ENCODE peak calls at places on chromosomes 12 and 14, in eight cellular contexts. One of them, this sample, is unnamed.

GRCh38 chr14:38357557-38357956 is 101.7 kb upstream of the CLEC14A start:
- DNase-seq in Peyer's patch: no peak
- DNase-seq in mammary epithelial cell: no peak
- DNase-seq in NB4: no peak
- DNase-seq in Caco-2: no peak
- DNase-seq in astrocyte of the spinal cord: peak; percentile 83
- DNase-seq in K562: no peak
- DNase-seq in uterus: no peak
- DNase-seq in this sample: no peak

GRCh38 chr12:120639771-120640721 is at the start of gene CABP1:
- DNase-seq in Caco-2: peak; percentile 65
- DNase-seq in K562: peak; percentile 83
- DNase-seq in astrocyte of the spinal cord: no peak
- DNase-seq in NB4: peak; percentile 64
- DNase-seq in mammary epithelial cell: no peak
- DNase-seq in Peyer's patch: peak; percentile 66
- DNase-seq in uterus: no peak
- DNase-seq in this sample: peak; percentile 65

GRCh38 chr14:49408187-49408963 is 177.8 kb downstream of the RPS29 start:
- DNase-seq in NB4: no peak
- DNase-seq in Caco-2: no peak
- DNase-seq in K562: no peak
- DNase-seq in Peyer's patch: no peak
- DNase-seq in uterus: no peak
- DNase-seq in mammary epithelial cell: no peak
- DNase-seq in astrocyte of the spinal cord: peak; percentile 39
- DNase-seq in this sample: no peak

GRCh38 chr12:21413369-21414277 is 23.8 kb upstream of the PYROXD1 start:
- DNase-seq in mammary epithelial cell: no peak
- DNase-seq in K562: peak; percentile 71
- DNase-seq in NB4: no peak
- DNase-seq in astrocyte of the spinal cord: no peak
- DNase-seq in Peyer's patch: no peak
- DNase-seq in uterus: no peak
- DNase-seq in Caco-2: peak; percentile 58
- DNase-seq in this sample: no peak

GRCh38 chr12:26135010-26135420 is 10.2 kb upstream of the BHLHE41 start:
- DNase-seq in Peyer's patch: no peak
- DNase-seq in astrocyte of the spinal cord: peak; percentile 87
- DNase-seq in uterus: peak; percentile 49
- DNase-seq in K562: no peak
- DNase-seq in Caco-2: no peak
- DNase-seq in NB4: no peak
- DNase-seq in mammary epithelial cell: no peak
- DNase-seq in this sample: peak; percentile 72

GRCh38 chr14:74967618-74968017 is 12.2 kb upstream of the PGF start:
- DNase-seq in astrocyte of the spinal cord: no peak
- DNase-seq in uterus: no peak
- DNase-seq in Peyer's patch: no peak
- DNase-seq in NB4: no peak
- DNase-seq in Caco-2: no peak
- DNase-seq in mammary epithelial cell: no peak
- DNase-seq in K562: no peak
- DNase-seq in this sample: no peak

GRCh38 chr14:90750191-90750590 is 66.0 kb downstream of the TTC7B start:
- DNase-seq in NB4: no peak
- DNase-seq in astrocyte of the spinal cord: no peak
- DNase-seq in uterus: no peak
- DNase-seq in K562: no peak
- DNase-seq in Caco-2: no peak
- DNase-seq in Peyer's patch: no peak
- DNase-seq in mammary epithelial cell: no peak
- DNase-seq in this sample: no peak

GRCh38 chr14:31206536-31207286 is 882 bp downstream of the HECTD1 start:
- DNase-seq in astrocyte of the spinal cord: peak; percentile 9
- DNase-seq in mammary epithelial cell: no peak
- DNase-seq in uterus: peak; percentile 39
- DNase-seq in Caco-2: peak; percentile 41
- DNase-seq in NB4: peak; percentile 65
- DNase-seq in K562: peak; percentile 17
- DNase-seq in Peyer's patch: peak; percentile 75
- DNase-seq in this sample: peak; percentile 66

GRCh38 chr12:114735011-114735410 is 51.0 kb upstream of the TBX3 start:
- DNase-seq in K562: no peak
- DNase-seq in Peyer's patch: no peak
- DNase-seq in NB4: no peak
- DNase-seq in uterus: no peak
- DNase-seq in mammary epithelial cell: no peak
- DNase-seq in Caco-2: no peak
- DNase-seq in astrocyte of the spinal cord: no peak
- DNase-seq in this sample: no peak

GRCh38 chr12:26750531-26751171 is 82.3 kb downstream of the ITPR2 start:
- DNase-seq in uterus: no peak
- DNase-seq in Caco-2: no peak
- DNase-seq in astrocyte of the spinal cord: no peak
- DNase-seq in NB4: no peak
- DNase-seq in mammary epithelial cell: no peak
- DNase-seq in Peyer's patch: no peak
- DNase-seq in K562: no peak
- DNase-seq in this sample: no peak

GRCh38 chr12:45415393-45415817 is 199.5 kb downstream of the ANO6 start:
- DNase-seq in Caco-2: no peak
- DNase-seq in K562: peak; percentile 15
- DNase-seq in astrocyte of the spinal cord: peak; percentile 98
- DNase-seq in Peyer's patch: no peak
- DNase-seq in uterus: peak; percentile 32
- DNase-seq in NB4: peak; percentile 70
- DNase-seq in mammary epithelial cell: peak; percentile 99
- DNase-seq in this sample: no peak

GRCh38 chr12:131928080-131928764 is 854 bp upstream of the PUS1 start:
- DNase-seq in astrocyte of the spinal cord: no peak
- DNase-seq in NB4: no peak
- DNase-seq in uterus: no peak
- DNase-seq in mammary epithelial cell: no peak
- DNase-seq in K562: no peak
- DNase-seq in Peyer's patch: no peak
- DNase-seq in Caco-2: no peak
- DNase-seq in this sample: no peak

GRCh38 chr14:61256826-61257468 is 24.2 kb downstream of the TMEM30B start:
- DNase-seq in uterus: no peak
- DNase-seq in Caco-2: no peak
- DNase-seq in NB4: no peak
- DNase-seq in K562: no peak
- DNase-seq in Peyer's patch: no peak
- DNase-seq in astrocyte of the spinal cord: peak; percentile 20
- DNase-seq in mammary epithelial cell: no peak
- DNase-seq in this sample: no peak

GRCh38 chr14:95635051-95635450 is 51.2 kb upstream of the TCL1B start:
- DNase-seq in astrocyte of the spinal cord: no peak
- DNase-seq in Peyer's patch: no peak
- DNase-seq in NB4: no peak
- DNase-seq in uterus: no peak
- DNase-seq in mammary epithelial cell: no peak
- DNase-seq in Caco-2: no peak
- DNase-seq in K562: no peak
- DNase-seq in this sample: no peak

GRCh38 chr12:30624009-30624408 is 71.7 kb downstream of the IPO8 start:
- DNase-seq in mammary epithelial cell: no peak
- DNase-seq in NB4: peak; percentile 16
- DNase-seq in astrocyte of the spinal cord: no peak
- DNase-seq in Peyer's patch: no peak
- DNase-seq in uterus: no peak
- DNase-seq in Caco-2: no peak
- DNase-seq in K562: no peak
- DNase-seq in this sample: no peak

GRCh38 chr12:5010130-5010529 is 33.5 kb upstream of the KCNA5 start:
- DNase-seq in Peyer's patch: no peak
- DNase-seq in Caco-2: no peak
- DNase-seq in astrocyte of the spinal cord: no peak
- DNase-seq in K562: no peak
- DNase-seq in NB4: no peak
- DNase-seq in mammary epithelial cell: no peak
- DNase-seq in uterus: no peak
- DNase-seq in this sample: no peak

GRCh38 chr12:101490286-101490920 is 15.3 kb downstream of the SPIC start:
- DNase-seq in uterus: no peak
- DNase-seq in NB4: peak; percentile 56
- DNase-seq in Peyer's patch: no peak
- DNase-seq in mammary epithelial cell: peak; percentile 3
- DNase-seq in astrocyte of the spinal cord: no peak
- DNase-seq in K562: peak; percentile 21
- DNase-seq in Caco-2: peak; percentile 44
- DNase-seq in this sample: no peak

GRCh38 chr12:109497675-109498074 is 20.2 kb downstream of the UBE3B start:
- DNase-seq in Caco-2: no peak
- DNase-seq in NB4: no peak
- DNase-seq in Peyer's patch: no peak
- DNase-seq in K562: no peak
- DNase-seq in uterus: no peak
- DNase-seq in astrocyte of the spinal cord: peak; percentile 73
- DNase-seq in mammary epithelial cell: peak; percentile 88
- DNase-seq in this sample: no peak
- TF ChIP-seq CTCF in Caco-2: no peak
- TF ChIP-seq CTCF in NB4: no peak
- TF ChIP-seq CTCF in Peyer's patch: no peak
- TF ChIP-seq CTCF in K562: no peak
- TF ChIP-seq CTCF in uterus: no peak
- TF ChIP-seq CTCF in astrocyte of the spinal cord: no peak
- TF ChIP-seq CTCF in mammary epithelial cell: no peak
- TF ChIP-seq CTCF in this sample: no peak

DNA sequence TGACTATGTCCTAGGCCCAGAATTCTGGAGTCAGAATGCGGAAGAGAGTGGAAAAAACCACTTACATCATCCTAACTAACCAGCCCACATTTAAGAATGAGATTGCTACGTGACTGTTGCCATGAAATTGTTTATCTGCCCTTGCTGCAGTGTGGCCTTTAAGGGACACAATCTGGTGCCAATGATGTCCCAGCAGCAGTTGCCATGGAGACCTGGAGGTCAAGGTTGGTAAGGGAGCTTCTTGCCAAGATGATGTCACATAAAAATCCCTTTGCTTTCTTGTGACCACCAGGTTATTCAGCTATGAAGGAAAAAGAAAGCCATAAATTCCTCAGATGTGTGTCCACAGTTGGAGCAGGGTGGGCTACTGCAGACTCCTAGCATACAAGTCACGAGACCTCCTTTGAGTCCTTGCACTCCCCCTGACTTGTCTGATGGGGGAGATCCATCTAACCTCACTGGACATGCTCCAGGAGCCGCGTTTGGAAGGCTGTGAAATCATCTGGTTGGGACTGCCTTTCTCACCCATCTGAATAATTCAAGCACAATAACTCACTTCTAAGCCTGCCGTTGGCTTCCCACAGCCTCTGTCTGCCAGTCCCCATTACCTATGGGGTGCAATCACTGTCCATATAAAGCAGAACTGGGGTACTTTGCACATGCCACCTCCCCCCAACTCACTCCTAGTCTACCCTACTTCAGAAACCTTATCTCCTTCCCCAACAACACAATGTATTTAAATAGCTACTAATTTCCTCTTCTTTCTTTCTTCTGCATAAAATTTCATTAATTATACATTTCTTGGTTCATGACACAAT is 165.6 kb downstream of the ZFP36L1 start:
- DNase-seq in uterus: no peak
- DNase-seq in Peyer's patch: no peak
- DNase-seq in K562: no peak
- DNase-seq in mammary epithelial cell: no peak
- DNase-seq in NB4: no peak
- DNase-seq in Caco-2: no peak
- DNase-seq in astrocyte of the spinal cord: peak; percentile 27
- DNase-seq in this sample: no peak
- H3K4me3 ChIP-seq in uterus: no peak overlapping the region
- H3K4me3 ChIP-seq in Peyer's patch: no peak overlapping the region
- H3K4me3 ChIP-seq in K562: no peak overlapping the region
- H3K4me3 ChIP-seq in mammary epithelial cell: no peak overlapping the region
- H3K4me3 ChIP-seq in NB4: no peak overlapping the region
- H3K4me3 ChIP-seq in Caco-2: no peak overlapping the region
- H3K4me3 ChIP-seq in astrocyte of the spinal cord: no peak overlapping the region
- H3K4me3 ChIP-seq in this sample: no peak overlapping the region

GRCh38 chr12:49296034-49296835 is 1.3 kb downstream of the PRPH start:
- DNase-seq in astrocyte of the spinal cord: no peak
- DNase-seq in mammary epithelial cell: no peak
- DNase-seq in K562: peak; percentile 87
- DNase-seq in uterus: no peak
- DNase-seq in Peyer's patch: peak; percentile 77
- DNase-seq in NB4: peak; percentile 43
- DNase-seq in Caco-2: peak; percentile 74
- DNase-seq in this sample: peak; percentile 77
- TF ChIP-seq CTCF in astrocyte of the spinal cord: peak; percentile 70
- TF ChIP-seq CTCF in mammary epithelial cell: peak; percentile 57
- TF ChIP-seq CTCF in K562: peak; percentile 87
- TF ChIP-seq CTCF in uterus: peak; percentile 35
- TF ChIP-seq CTCF in Peyer's patch: peak; percentile 61
- TF ChIP-seq CTCF in NB4: peak; percentile 70
- TF ChIP-seq CTCF in Caco-2: peak; percentile 84
- TF ChIP-seq CTCF in this sample: peak; percentile 78

GRCh38 chr12:54280401-54281260 is at the start of gene HNRNPA1:
- DNase-seq in K562: peak; percentile 97
- DNase-seq in Peyer's patch: peak; percentile 91
- DNase-seq in astrocyte of the spinal cord: peak; percentile 100
- DNase-seq in mammary epithelial cell: peak; percentile 99
- DNase-seq in uterus: peak; percentile 94
- DNase-seq in Caco-2: peak; percentile 99
- DNase-seq in NB4: peak; percentile 100
- DNase-seq in this sample: peak; percentile 97

GRCh38 chr12:54279227-54279631 is 693 bp downstream of the CBX5 start:
- DNase-seq in Caco-2: no peak
- DNase-seq in K562: no peak
- DNase-seq in Peyer's patch: no peak
- DNase-seq in NB4: no peak
- DNase-seq in astrocyte of the spinal cord: no peak
- DNase-seq in mammary epithelial cell: no peak
- DNase-seq in uterus: no peak
- DNase-seq in this sample: no peak

GRCh38 chr12:54279632-54280400 is at the start of gene CBX5:
- DNase-seq in mammary epithelial cell: peak; percentile 100
- DNase-seq in Caco-2: peak; percentile 100
- DNase-seq in uterus: peak; percentile 99
- DNase-seq in Peyer's patch: peak; percentile 99
- DNase-seq in NB4: peak; percentile 99
- DNase-seq in astrocyte of the spinal cord: peak; percentile 100
- DNase-seq in K562: peak; percentile 99
- DNase-seq in this sample: peak; percentile 99

GRCh38 chr12:54276368-54276767 is 3.6 kb downstream of the CBX5 start:
- DNase-seq in K562: no peak
- DNase-seq in mammary epithelial cell: no peak
- DNase-seq in Peyer's patch: no peak
- DNase-seq in uterus: no peak
- DNase-seq in astrocyte of the spinal cord: no peak
- DNase-seq in Caco-2: no peak
- DNase-seq in NB4: no peak
- DNase-seq in this sample: no peak

DNA sequence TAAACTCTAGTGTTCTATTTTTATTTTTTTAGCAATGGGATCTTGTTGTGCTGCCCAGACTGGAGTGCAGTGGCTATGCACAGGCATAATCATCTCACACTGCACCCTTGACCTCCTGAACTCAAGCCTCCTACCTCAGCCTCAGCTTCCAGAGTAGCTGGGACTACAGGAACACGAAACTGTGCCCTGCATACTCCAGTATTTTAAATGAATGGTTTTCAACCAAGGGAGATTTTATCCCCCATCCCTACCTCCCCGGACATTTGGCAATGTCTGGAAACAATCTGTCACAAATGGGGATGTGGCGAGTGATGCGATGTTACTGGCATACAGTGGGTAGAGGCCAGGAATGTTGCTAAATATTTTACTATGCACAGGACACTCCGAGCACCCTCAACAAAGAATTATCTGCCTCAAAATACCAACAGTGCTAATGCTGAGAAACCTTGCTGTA is 2.1 kb downstream of the CBX5 start:
- DNase-seq in K562: no peak
- DNase-seq in uterus: no peak
- DNase-seq in mammary epithelial cell: no peak
- DNase-seq in NB4: peak; percentile 71
- DNase-seq in astrocyte of the spinal cord: no peak
- DNase-seq in Caco-2: no peak
- DNase-seq in Peyer's patch: no peak
- DNase-seq in this sample: no peak
- H3K4me3 ChIP-seq in K562: peak overlapping the region; percentile 71
- H3K4me3 ChIP-seq in uterus: no peak overlapping the region
- H3K4me3 ChIP-seq in mammary epithelial cell: peak overlapping the region; percentile 50
- H3K4me3 ChIP-seq in NB4: peak overlapping the region; percentile 91
- H3K4me3 ChIP-seq in astrocyte of the spinal cord: peak overlapping the region; percentile 97
- H3K4me3 ChIP-seq in Caco-2: peak overlapping the region; percentile 57
- H3K4me3 ChIP-seq in Peyer's patch: no peak overlapping the region
- H3K4me3 ChIP-seq in this sample: no peak overlapping the region

This sample was measured in mucosa of descending colon.